ENCODE peak calls at places on chromosomes 12 and 14, in eight cellular contexts. Q is keratinocyte; F is fibroblast of mammary gland; T is ovary; R is glutamatergic neuron; A is foreskin keratinocyte; B is CD4-positive, alpha-beta T cell; W is lower leg skin. G is an unnamed sample.

GRCh38 chr14:60196291-60196690 is 31.1 kb upstream of the DHRS7 start:
- DNase-seq in F (peak; percentile 5), Q (no peak), T (no peak), A (peak; percentile 61), B (no peak), R (no peak), W (no peak), G (peak; percentile 60)

GRCh38 chr14:55458800-55459577 is 18.6 kb upstream of the TBPL2 start:
- DNase-seq in R (no peak), T (no peak), W (no peak), A (peak; percentile 83), F (peak; percentile 64), Q (no peak), B (no peak), G (peak; percentile 87)

GRCh38 chr14:24093901-24094838 is at the start of gene PCK2:
- DNase-seq in T (peak; percentile 81), F (peak; percentile 72), B (peak; percentile 75), Q (peak; percentile 50), R (peak; percentile 89), W (peak; percentile 99), A (peak; percentile 88), G (peak; percentile 88)

GRCh38 chr12:105331805-105332251 is 1.3 kb downstream of the C12orf75 start:
- DNase-seq in T (no peak), Q (no peak), A (peak; percentile 59), F (no peak), R (no peak), B (no peak), W (no peak), G (no peak)

GRCh38 chr14:48973136-48973535 is 613.0 kb downstream of the RPS29 start:
- DNase-seq in R (no peak), F (no peak), W (no peak), A (no peak), B (no peak), Q (no peak), T (no peak), G (no peak)

GRCh38 chr12:9404469-9405260 is 196.5 kb upstream of the PZP start:
- DNase-seq in F (no peak), Q (no peak), B (no peak), R (peak; percentile 73), A (no peak), W (no peak), T (no peak), G (no peak)

GRCh38 chr12:96054262-96054645 is 18.9 kb upstream of the LTA4H start:
- DNase-seq in F (no peak), T (no peak), R (no peak), A (no peak), Q (no peak), B (no peak), W (peak; percentile 45), G (no peak)

GRCh38 chr14:34714320-34715107 is at the start of gene CFL2:
- DNase-seq in W (peak; percentile 95), R (peak; percentile 91), F (peak; percentile 50), T (peak; percentile 84), B (peak; percentile 71), A (peak; percentile 16), Q (no peak), G (peak; percentile 71)

GRCh38 chr12:124347805-124348658 is 53.1 kb downstream of the RFLNA start:
- DNase-seq in W (peak; percentile 86), F (no peak), T (no peak), Q (no peak), R (no peak), A (no peak), B (peak; percentile 49), G (no peak)

GRCh38 chr12:48788852-48789775 is at the start of gene ADCY6:
- DNase-seq in A (no peak), W (peak; percentile 95), F (peak; percentile 60), B (no peak), R (peak; percentile 82), Q (no peak), T (peak; percentile 87), G (peak; percentile 47)

DNA sequence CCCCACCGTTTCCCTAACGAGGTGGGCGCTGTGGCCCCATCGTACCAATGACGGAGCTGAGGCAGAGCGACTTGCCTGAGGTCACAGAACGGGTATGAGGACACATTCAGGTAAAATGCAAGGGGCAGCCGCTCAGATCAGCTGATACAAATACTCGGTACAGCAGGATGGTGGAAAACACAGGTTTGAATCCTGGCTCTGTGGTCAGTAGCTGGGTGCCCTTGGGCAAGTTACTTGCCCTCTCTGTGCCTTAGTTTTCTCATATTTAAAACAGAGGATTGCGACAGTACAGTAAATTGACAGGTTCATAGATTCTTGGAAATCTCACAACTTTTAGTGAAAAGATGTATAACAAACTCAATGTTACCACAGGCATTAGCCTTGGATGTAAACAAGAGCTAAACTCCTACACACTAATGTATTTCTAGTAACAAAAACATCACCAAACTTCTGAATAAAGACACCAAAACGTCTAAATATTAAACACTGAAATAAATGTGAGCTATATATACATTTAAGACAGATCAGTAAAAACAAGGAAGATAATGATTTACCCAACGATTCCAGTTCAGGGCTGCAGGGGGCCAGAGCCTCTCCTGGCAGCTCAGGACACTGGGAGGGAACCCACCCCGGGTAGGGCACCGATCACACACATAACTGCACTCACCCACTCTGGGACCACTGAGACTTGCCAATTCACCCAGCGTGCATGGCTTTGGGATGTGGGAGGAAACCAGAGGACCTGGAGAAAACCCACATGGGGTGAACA is 128.4 kb downstream of the RBM19 start:
- DNase-seq in T (no peak), R (no peak), F (no peak), W (no peak), Q (no peak), A (no peak), B (no peak), G (no peak)
- TF ChIP-seq CTCF in T (no peak), R (peak; percentile 30), F (peak; percentile 13), W (no peak), Q (peak; percentile 8), A (no peak), B (no peak), G (no peak)

GRCh38 chr12:6292606-6293005 is 17.9 kb upstream of the PLEKHG6 start:
- DNase-seq in T (no peak), B (no peak), Q (no peak), W (no peak), F (peak; percentile 90), A (no peak), R (no peak), G (peak; percentile 51)

GRCh38 chr12:6284273-6284672 is 26.2 kb upstream of the PLEKHG6 start:
- DNase-seq in F (no peak), T (no peak), A (no peak), W (no peak), B (no peak), R (no peak), Q (no peak), G (no peak)

GRCh38 chr12:6285532-6286306 is 24.8 kb upstream of the PLEKHG6 start:
- DNase-seq in R (no peak), W (no peak), A (peak; percentile 74), B (no peak), F (peak; percentile 68), T (no peak), Q (no peak), G (peak; percentile 72)

GRCh38 chr12:6285063-6285477 is 25.4 kb upstream of the PLEKHG6 start:
- DNase-seq in A (peak; percentile 51), F (peak; percentile 78), R (peak; percentile 74), Q (no peak), T (peak; percentile 69), W (no peak), B (peak; percentile 62), G (peak; percentile 48)

GRCh38 chr12:6288235-6288634 is 22.2 kb upstream of the PLEKHG6 start:
- DNase-seq in B (no peak), W (no peak), R (no peak), F (peak; percentile 74), T (no peak), Q (peak; percentile 81), A (peak; percentile 96), G (peak; percentile 82)
- TF ChIP-seq CTCF in B (no peak), W (no peak), R (no peak), F (no peak), T (no peak), Q (no peak), A (peak; percentile 32), G (no peak)

DNA sequence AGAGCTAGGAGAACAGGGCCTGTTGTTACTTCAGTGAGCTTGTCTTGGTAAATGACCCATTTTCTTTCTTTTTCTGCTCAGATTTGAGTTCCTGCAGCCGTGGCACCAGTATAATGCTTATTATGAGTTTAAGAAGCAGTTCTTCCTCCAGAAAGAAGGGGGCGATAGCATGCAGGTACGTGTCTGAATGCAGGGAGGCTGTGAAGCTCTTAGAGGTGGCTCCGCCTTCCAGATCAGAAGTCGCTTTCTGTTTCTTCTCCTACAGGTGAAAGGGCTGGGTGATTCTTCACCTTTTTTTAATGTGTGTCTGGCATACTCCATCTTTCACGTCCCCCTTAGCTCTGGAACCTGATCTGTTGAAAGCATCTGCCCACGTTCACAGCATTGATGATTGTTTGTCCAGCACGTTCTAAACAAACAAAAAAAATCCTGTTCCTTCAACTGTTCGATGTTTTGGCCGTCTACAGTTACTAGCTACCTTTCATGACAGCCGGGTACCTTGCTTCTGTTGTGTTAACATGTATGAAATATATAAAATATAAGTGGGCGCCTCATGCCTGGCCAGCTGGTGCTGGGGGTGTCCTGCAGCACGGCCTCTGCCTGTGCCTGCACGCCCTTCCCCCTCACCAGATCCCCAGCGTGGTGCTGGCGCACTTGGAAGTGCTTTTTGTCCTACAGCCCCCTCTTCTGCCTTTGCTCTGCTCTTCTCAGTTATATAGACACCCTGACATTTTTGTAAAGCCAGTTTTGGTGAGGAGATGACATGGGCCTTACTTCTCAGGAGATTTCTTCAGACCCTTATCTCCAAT is 44.6 kb downstream of the SFSWAP start:
- DNase-seq in F (peak; percentile 34), R (no peak), T (no peak), Q (no peak), B (no peak), W (peak; percentile 42), A (peak; percentile 9), G (no peak)
- TF ChIP-seq CTCF in F (peak; percentile 51), R (peak; percentile 47), T (no peak), Q (peak; percentile 17), B (peak; percentile 34), W (no peak), A (peak; percentile 64), G (peak; percentile 32)

GRCh38 chr14:106610691-106611090 is 1084.3 kb downstream of the TMEM121 start:
- DNase-seq in B (no peak), F (no peak), A (no peak), Q (no peak), R (no peak), W (no peak), T (no peak), G (no peak)

GRCh38 chr14:106606936-106607335 is 1080.6 kb downstream of the TMEM121 start:
- DNase-seq in R (no peak), W (no peak), F (no peak), A (no peak), T (no peak), B (no peak), Q (no peak), G (no peak)

GRCh38 chr14:106605548-106606448 is 1079.4 kb downstream of the TMEM121 start:
- DNase-seq in W (no peak), A (no peak), T (no peak), B (peak; percentile 85), R (no peak), F (no peak), Q (no peak), G (no peak)
- TF ChIP-seq CTCF in W (no peak), A (no peak), T (no peak), B (peak; percentile 61), R (no peak), F (no peak), Q (no peak), G (no peak)